ENCODE peak calls at places on chromosome 16, in four cellular contexts. T, E, R and K are unnamed samples.

GRCh38 chr16:20369452-20370054 is 17.0 kb upstream of the UMOD start:
- DNase-seq in R (no peak), T (no peak), E (no peak), K (no peak)

GRCh38 chr16:56884026-56884582 is 19.1 kb downstream of the SLC12A3 start:
- DNase-seq in R (no peak), E (no peak), T (no peak), K (no peak)

GRCh38 chr16:49467540-49468372 is 94.2 kb downstream of the C16orf78 start:
- DNase-seq in T (no peak), R (no peak), E (no peak), K (no peak)

GRCh38 chr16:1487395-1488053 is 1.2 kb downstream of the PTX4 start:
- DNase-seq in T (no peak), E (no peak), R (no peak), K (no peak)

GRCh38 chr16:69166221-69166833 is 20.6 kb upstream of the SNTB2 start:
- DNase-seq in T (peak; percentile 46), E (no peak), R (no peak), K (peak; percentile 92)

GRCh38 chr16:15950167-15950854 is 895 bp downstream of the ABCC1 start:
- DNase-seq in T (peak; percentile 42), R (no peak), E (no peak), K (peak; percentile 38)

GRCh38 chr16:85162478-85163277 is 50.4 kb upstream of the CIBAR2 start:
- DNase-seq in T (peak; percentile 81), E (no peak), R (no peak), K (peak; percentile 48)

GRCh38 chr16:19410435-19411153 is 7.1 kb upstream of the TMC5 start:
- DNase-seq in T (peak; percentile 37), E (no peak), R (no peak), K (no peak)

GRCh38 chr16:67514382-67514828 is 14.2 kb upstream of the RIPOR1 start:
- DNase-seq in T (peak; percentile 68), R (peak; percentile 49), E (peak; percentile 51), K (peak; percentile 77)

GRCh38 chr16:67025151-67025550 is 3.8 kb upstream of the CBFB start:
- DNase-seq in T (no peak), E (no peak), R (no peak), K (no peak)

GRCh38 chr16:8108991-8109509 is 481.3 kb downstream of the TMEM114 start:
- DNase-seq in T (peak; percentile 74), E (no peak), R (no peak), K (peak; percentile 96)

GRCh38 chr16:81778861-81779539 is at the start of gene PLCG2:
- DNase-seq in R (no peak), T (peak; percentile 85), E (no peak), K (no peak)

GRCh38 chr16:68041783-68042182 is 18.7 kb downstream of the DUS2 start:
- DNase-seq in E (no peak), R (no peak), T (no peak), K (no peak)

GRCh38 chr16:81910366-81910885 is 100.8 kb downstream of the SDR42E1 start:
- DNase-seq in E (no peak), T (no peak), R (no peak), K (no peak)

GRCh38 chr16:3023669-3024478 is at the start of the genes HCFC1R1 and THOC6:
- DNase-seq in T (peak; percentile 99), E (peak; percentile 94), R (peak; percentile 98), K (peak; percentile 97)

GRCh38 chr16:4656695-4657686 is 32.4 kb downstream of the MGRN1 start:
- DNase-seq in R (no peak), T (no peak), E (no peak), K (no peak)

GRCh38 chr16:361341-361871 is 8.9 kb upstream of the AXIN1 start:
- DNase-seq in R (peak; percentile 12), E (no peak), T (no peak), K (no peak)

GRCh38 chr16:86510465-86511261 is at the start of gene FOXF1:
- DNase-seq in R (no peak), E (no peak), T (peak; percentile 73), K (no peak)

GRCh38 chr16:53502331-53503269 is at the start of gene AKTIP:
- DNase-seq in R (peak; percentile 16), T (peak; percentile 11), E (no peak), K (no peak)

GRCh38 chr16:85649978-85650863 is 37.1 kb downstream of the GSE1 start:
- DNase-seq in E (no peak), T (no peak), R (no peak), K (no peak)

GRCh38 chr16:17369441-17369951 is 101.3 kb downstream of the XYLT1 start:
- DNase-seq in E (no peak), T (no peak), R (peak; percentile 43), K (no peak)

GRCh38 chr16:11667824-11668589 is at the start of gene SNN:
- DNase-seq in E (peak; percentile 60), R (peak; percentile 92), T (peak; percentile 88), K (peak; percentile 32)

GRCh38 chr16:74448990-74449389 is 27.7 kb upstream of the CLEC18B start:
- DNase-seq in R (peak; percentile 9), T (peak; percentile 73), E (no peak), K (peak; percentile 98)

GRCh38 chr16:62870554-62870953 is 834.3 kb upstream of the CDH8 start:
- DNase-seq in R (no peak), E (no peak), T (no peak), K (no peak)

GRCh38 chr16:69328854-69329316 is 1.5 kb downstream of the PDF start:
- DNase-seq in T (peak; percentile 54), R (no peak), E (no peak), K (peak; percentile 73)

GRCh38 chr16:4534151-4534790 is 4.3 kb downstream of the CDIP1 start:
- DNase-seq in R (no peak), E (no peak), T (no peak), K (no peak)

GRCh38 chr16:15879255-15879804 is 9.1 kb downstream of the CEP20 start:
- DNase-seq in R (no peak), T (peak; percentile 67), E (no peak), K (peak; percentile 77)

GRCh38 chr16:89360760-89361435 is 129.5 kb downstream of the ANKRD11 start:
- DNase-seq in R (no peak), E (no peak), T (no peak), K (no peak)

GRCh38 chr16:72915331-72915730 is 132.6 kb downstream of the ZFHX3 start:
- DNase-seq in R (no peak), T (no peak), E (no peak), K (no peak)

GRCh38 chr16:65068151-65068740 is 53.6 kb downstream of the CDH11 start:
- DNase-seq in R (no peak), T (no peak), E (peak; percentile 52), K (no peak)

GRCh38 chr16:48356633-48357376 is 28.4 kb downstream of the SIAH1 start:
- DNase-seq in E (no peak), R (no peak), T (no peak), K (no peak)

GRCh38 chr16:28112908-28113307 is 49.4 kb upstream of the GSG1L start:
- DNase-seq in E (no peak), T (no peak), R (no peak), K (no peak)

GRCh38 chr16:74748710-74749073 is 25.9 kb downstream of the FA2H start:
- DNase-seq in T (no peak), E (no peak), R (peak; percentile 83), K (no peak)

GRCh38 chr16:8581923-8582580 is 8.3 kb downstream of the TMEM114 start:
- DNase-seq in T (no peak), E (no peak), R (no peak), K (peak; percentile 12)

GRCh38 chr16:56518435-56518834 is 1.4 kb downstream of the BBS2 start:
- DNase-seq in R (no peak), E (no peak), T (no peak), K (no peak)

GRCh38 chr16:12903325-12904040 is 2.1 kb downstream of the SHISA9 start:
- DNase-seq in T (no peak), E (no peak), R (no peak), K (no peak)

GRCh38 chr16:11309895-11310633 is 28.9 kb upstream of the PRM1 start:
- DNase-seq in R (no peak), T (no peak), E (no peak), K (no peak)

GRCh38 chr16:27174007-27174406 is 29.3 kb upstream of the KDM8 start:
- DNase-seq in E (no peak), T (no peak), R (no peak), K (peak; percentile 32)